ENCODE peak calls at places on chromosome 2, in five cellular contexts. H, R, Y, T and O are unnamed samples.

GRCh38 chr2:219968685-219969345 is 341.4 kb downstream of the SLC4A3 start:
- DNase-seq in R (no peak), Y (peak; percentile 14), T (no peak), H (no peak), O (no peak)

GRCh38 chr2:45263147-45263546 is 253.9 kb upstream of the SIX2 start:
- DNase-seq in Y (no peak), H (no peak), T (peak; percentile 32), R (no peak), O (no peak)

GRCh38 chr2:22485456-22485855 is 899.5 kb upstream of the KLHL29 start:
- DNase-seq in R (no peak), H (no peak), Y (no peak), T (no peak), O (no peak)

GRCh38 chr2:3588084-3588483 is 6.8 kb upstream of the COLEC11 start:
- DNase-seq in H (no peak), Y (no peak), T (no peak), R (no peak), O (no peak)

GRCh38 chr2:2331905-2332280 is 818 bp upstream of the MYT1L start:
- DNase-seq in Y (peak; percentile 72), T (no peak), R (no peak), H (no peak), O (peak; percentile 5)

GRCh38 chr2:27040282-27040681 is 7.5 kb downstream of the TMEM214 start:
- DNase-seq in Y (no peak), T (no peak), H (no peak), R (no peak), O (no peak)

GRCh38 chr2:211035548-211036185 is 479.3 kb downstream of the CPS1 start:
- DNase-seq in T (peak; percentile 45), H (peak; percentile 7), R (no peak), Y (peak; percentile 37), O (peak; percentile 39)

GRCh38 chr2:68046642-68047240 is 16.1 kb downstream of the C1D start:
- DNase-seq in Y (no peak), R (no peak), H (no peak), T (no peak), O (no peak)

GRCh38 chr2:105592288-105592687 is 152.4 kb upstream of the NCK2 start:
- DNase-seq in Y (peak; percentile 64), R (no peak), H (no peak), T (no peak), O (no peak)

GRCh38 chr2:146130290-146130689 is 1610.4 kb upstream of the ZEB2 start:
- DNase-seq in Y (no peak), T (no peak), R (no peak), H (no peak), O (no peak)

GRCh38 chr2:121329786-121330185 is 44.8 kb upstream of the TFCP2L1 start:
- DNase-seq in T (no peak), H (no peak), Y (no peak), R (no peak), O (no peak)

GRCh38 chr2:241230435-241230834 is 42.0 kb downstream of the ANO7 start:
- DNase-seq in Y (no peak), R (no peak), H (no peak), T (no peak), O (no peak)

GRCh38 chr2:46796843-46797625 is 118.6 kb downstream of the MCFD2 start:
- DNase-seq in H (no peak), Y (no peak), T (no peak), R (no peak), O (no peak)

GRCh38 chr2:130337735-130338325 is 4.9 kb upstream of the IMP4 start:
- DNase-seq in Y (no peak), H (no peak), T (peak; percentile 81), R (no peak), O (peak; percentile 89)